ENCODE peak calls at places on chromosomes 2 and 18, in five cellular contexts. One of them, this sample, is unnamed.

GRCh38 chr18:73544032-73544431 is 603.6 kb downstream of the FBXO15 start:
- DNase-seq in fibroblast of lung: no peak
- DNase-seq in RWPE1: no peak
- DNase-seq in sigmoid colon: no peak
- DNase-seq in dorsolateral prefrontal cortex: no peak
- DNase-seq in this sample: no peak

GRCh38 chr2:69565431-69565839 is 78.1 kb downstream of the AAK1 start:
- DNase-seq in fibroblast of lung: no peak
- DNase-seq in RWPE1: peak
- DNase-seq in sigmoid colon: peak
- DNase-seq in dorsolateral prefrontal cortex: peak
- DNase-seq in this sample: peak

GRCh38 chr2:2238726-2239269 is 92.3 kb downstream of the MYT1L start:
- DNase-seq in fibroblast of lung: no peak
- DNase-seq in RWPE1: no peak
- DNase-seq in sigmoid colon: no peak
- DNase-seq in dorsolateral prefrontal cortex: no peak
- DNase-seq in this sample: no peak

GRCh38 chr2:112073875-112074274 is 18.8 kb downstream of the TMEM87B start:
- DNase-seq in fibroblast of lung: peak
- DNase-seq in RWPE1: no peak
- DNase-seq in sigmoid colon: no peak
- DNase-seq in dorsolateral prefrontal cortex: no peak
- DNase-seq in this sample: no peak

GRCh38 chr18:79713341-79713740 is 33.7 kb downstream of the CTDP1 start:
- DNase-seq in fibroblast of lung: no peak
- DNase-seq in RWPE1: no peak
- DNase-seq in sigmoid colon: no peak
- DNase-seq in dorsolateral prefrontal cortex: no peak
- DNase-seq in this sample: no peak

GRCh38 chr2:232210306-232210705 is 168.2 kb upstream of the ALPP start:
- DNase-seq in fibroblast of lung: no peak
- DNase-seq in RWPE1: no peak
- DNase-seq in sigmoid colon: no peak
- DNase-seq in dorsolateral prefrontal cortex: no peak
- DNase-seq in this sample: no peak

GRCh38 chr2:115880558-115880957 is 1438.1 kb downstream of the DPP10 start:
- DNase-seq in fibroblast of lung: no peak
- DNase-seq in RWPE1: peak
- DNase-seq in sigmoid colon: no peak
- DNase-seq in dorsolateral prefrontal cortex: no peak
- DNase-seq in this sample: no peak

GRCh38 chr2:190607014-190607597 is 41.8 kb upstream of the NAB1 start:
- DNase-seq in fibroblast of lung: peak
- DNase-seq in RWPE1: peak
- DNase-seq in sigmoid colon: no peak
- DNase-seq in dorsolateral prefrontal cortex: no peak
- DNase-seq in this sample: no peak

GRCh38 chr2:85873679-85874078 is 15.1 kb downstream of the ST3GAL5 start:
- DNase-seq in fibroblast of lung: no peak
- DNase-seq in RWPE1: no peak
- DNase-seq in sigmoid colon: no peak
- DNase-seq in dorsolateral prefrontal cortex: no peak
- DNase-seq in this sample: no peak
- TF ChIP-seq CTCF in fibroblast of lung: no peak
- TF ChIP-seq CTCF in RWPE1: no peak
- TF ChIP-seq CTCF in sigmoid colon: no peak
- TF ChIP-seq CTCF in dorsolateral prefrontal cortex: no peak
- TF ChIP-seq CTCF in this sample: no peak

GRCh38 chr2:197500503-197501179 is 462 bp downstream of the HSPE1 start:
- DNase-seq in fibroblast of lung: peak
- DNase-seq in RWPE1: peak
- DNase-seq in sigmoid colon: no peak
- DNase-seq in dorsolateral prefrontal cortex: no peak
- DNase-seq in this sample: no peak

GRCh38 chr2:197498937-197499593 is 575 bp downstream of the HSPD1 start:
- DNase-seq in fibroblast of lung: peak
- DNase-seq in RWPE1: peak
- DNase-seq in sigmoid colon: peak
- DNase-seq in dorsolateral prefrontal cortex: peak
- DNase-seq in this sample: peak

GRCh38 chr2:197502201-197502600 is 2.0 kb downstream of the HSPE1 start:
- DNase-seq in fibroblast of lung: no peak
- DNase-seq in RWPE1: no peak
- DNase-seq in sigmoid colon: no peak
- DNase-seq in dorsolateral prefrontal cortex: no peak
- DNase-seq in this sample: no peak

GRCh38 chr2:197498627-197498936 is 1.1 kb downstream of the HSPD1 start:
- DNase-seq in fibroblast of lung: no peak
- DNase-seq in RWPE1: no peak
- DNase-seq in sigmoid colon: no peak
- DNase-seq in dorsolateral prefrontal cortex: no peak
- DNase-seq in this sample: no peak

GRCh38 chr2:197499594-197500502 is at the start of the genes HSPD1 and HSPE1:
- DNase-seq in fibroblast of lung: peak
- DNase-seq in RWPE1: peak
- DNase-seq in sigmoid colon: peak
- DNase-seq in dorsolateral prefrontal cortex: peak
- DNase-seq in this sample: peak
- TF ChIP-seq CTCF in fibroblast of lung: no peak
- TF ChIP-seq CTCF in RWPE1: no peak
- TF ChIP-seq CTCF in sigmoid colon: no peak
- TF ChIP-seq CTCF in dorsolateral prefrontal cortex: peak
- TF ChIP-seq CTCF in this sample: peak

GRCh38 chr18:76923485-76924085 is 101.2 kb downstream of the ZNF236 start:
- DNase-seq in fibroblast of lung: peak
- DNase-seq in RWPE1: no peak
- DNase-seq in sigmoid colon: no peak
- DNase-seq in dorsolateral prefrontal cortex: no peak
- DNase-seq in this sample: no peak

GRCh38 chr18:76920974-76921373 is 98.6 kb downstream of the ZNF236 start:
- DNase-seq in fibroblast of lung: no peak
- DNase-seq in RWPE1: no peak
- DNase-seq in sigmoid colon: no peak
- DNase-seq in dorsolateral prefrontal cortex: no peak
- DNase-seq in this sample: no peak

GRCh38 chr18:76927216-76927725 is 104.9 kb downstream of the ZNF236 start:
- DNase-seq in fibroblast of lung: no peak
- DNase-seq in RWPE1: no peak
- DNase-seq in sigmoid colon: no peak
- DNase-seq in dorsolateral prefrontal cortex: no peak
- DNase-seq in this sample: no peak

DNA sequence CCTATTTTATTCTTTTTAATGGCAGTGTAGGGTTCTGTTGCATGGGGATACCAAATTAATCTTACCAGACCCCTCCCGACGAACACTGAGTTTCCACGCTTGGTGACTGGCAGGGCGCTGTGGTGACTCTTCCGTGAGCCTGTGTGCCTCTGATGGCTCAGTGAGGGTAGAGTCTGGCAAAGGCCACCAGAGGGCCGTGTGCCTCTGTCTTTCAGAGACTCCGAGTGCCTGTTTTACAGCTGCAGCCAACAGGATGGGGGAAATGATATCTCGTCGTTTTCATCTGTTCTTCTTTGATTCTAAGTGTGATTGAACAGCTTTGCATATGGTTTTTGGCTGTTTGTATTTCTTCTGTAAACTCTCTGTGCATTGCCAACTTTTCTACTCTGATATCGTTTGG is 99.8 kb downstream of the ZNF236 start:
- DNase-seq in fibroblast of lung: peak
- DNase-seq in RWPE1: peak
- DNase-seq in sigmoid colon: no peak
- DNase-seq in dorsolateral prefrontal cortex: peak
- DNase-seq in this sample: peak
- TF ChIP-seq CTCF in fibroblast of lung: peak
- TF ChIP-seq CTCF in RWPE1: no peak
- TF ChIP-seq CTCF in sigmoid colon: peak
- TF ChIP-seq CTCF in dorsolateral prefrontal cortex: peak
- TF ChIP-seq CTCF in this sample: peak

DNA sequence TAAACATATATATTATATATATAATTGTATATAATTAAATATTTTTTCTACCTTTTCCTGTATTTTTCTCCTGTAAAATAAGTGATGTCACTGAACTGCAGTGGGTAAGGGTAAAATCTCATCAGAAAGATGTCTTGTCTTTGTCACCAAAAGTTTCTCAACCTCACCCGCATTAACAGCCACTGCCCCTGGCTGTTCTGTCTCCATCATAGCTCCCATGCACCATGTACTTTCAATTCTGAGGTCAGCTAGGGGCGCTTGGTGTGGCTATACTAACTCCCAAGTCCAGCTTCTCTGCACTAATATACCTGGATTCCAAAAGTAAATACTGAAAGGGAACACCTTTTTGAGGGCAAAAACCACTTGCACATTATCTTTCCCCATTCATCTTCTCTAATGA is 46.6 kb downstream of the MAP2 start:
- DNase-seq in fibroblast of lung: no peak
- DNase-seq in RWPE1: no peak
- DNase-seq in sigmoid colon: no peak
- DNase-seq in dorsolateral prefrontal cortex: no peak
- DNase-seq in this sample: no peak
- TF ChIP-seq CTCF in fibroblast of lung: no peak
- TF ChIP-seq CTCF in RWPE1: no peak
- TF ChIP-seq CTCF in sigmoid colon: no peak
- TF ChIP-seq CTCF in dorsolateral prefrontal cortex: no peak
- TF ChIP-seq CTCF in this sample: no peak

DNA sequence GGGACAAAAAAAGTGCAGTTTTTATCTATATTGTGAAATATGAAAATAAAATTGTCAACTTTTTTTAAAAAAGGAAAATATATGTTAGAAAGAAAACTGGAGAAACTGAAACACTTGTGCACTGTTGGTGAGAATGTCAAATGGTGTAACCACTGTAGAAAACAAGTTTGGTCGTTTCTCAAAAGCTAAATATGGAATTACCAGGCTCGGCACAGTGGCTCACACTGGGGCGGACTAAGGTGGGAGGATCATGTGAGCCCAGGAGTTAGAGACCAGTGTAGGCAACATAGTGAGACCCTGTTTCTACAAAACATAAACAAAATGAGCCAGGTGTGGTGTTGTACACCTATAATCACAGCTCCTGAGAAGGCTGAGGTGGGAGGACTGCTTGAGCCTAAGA is 21.7 kb downstream of the LPIN2 start:
- DNase-seq in fibroblast of lung: no peak
- DNase-seq in RWPE1: no peak
- DNase-seq in sigmoid colon: no peak
- DNase-seq in dorsolateral prefrontal cortex: no peak
- DNase-seq in this sample: no peak
- TF ChIP-seq CTCF in fibroblast of lung: no peak
- TF ChIP-seq CTCF in RWPE1: no peak
- TF ChIP-seq CTCF in sigmoid colon: no peak
- TF ChIP-seq CTCF in dorsolateral prefrontal cortex: no peak
- TF ChIP-seq CTCF in this sample: no peak